ENCODE peak calls at places on chromosomes 16 and 17, in ten cellular contexts. C is activated CD4-positive, alpha-beta T cell treated with anti-CD3 and anti-CD28 coated beads for 1 hour; E is LNCaP clone FGC; Y is activated T-helper 2 cell treated with anti-CD3 and anti-CD28 coated beads, Interferon-gamma antibody, Interleukin-2, Interleukin-4, amounts not matched to agents 10 μg/mL and 5 μg/mL and 100 μg/mL, durations not matched to agents 14 hours and 24 hours and 36 hours; F is posterior cingulate gyrus; P is frontal cortex; T is COR-L47; K is kidney tubule cell; R is CD4-positive, CD25-positive, alpha-beta regulatory T cell; V is central memory CD4-positive, alpha-beta T cell. M is an unnamed sample.

GRCh38 chr17:72412650-72413076 is 291.8 kb downstream of the SOX9 start:
- DNase-seq in C (no peak), P (no peak), R (no peak), K (no peak), E (no peak), T (no peak), V (no peak), F (peak; percentile 33), Y (no peak), M (no peak)

GRCh38 chr17:16338391-16338790 is 14.9 kb downstream of the CENPV start:
- DNase-seq in C (no peak), F (no peak), P (no peak), T (no peak), R (no peak), Y (no peak), E (no peak), V (no peak), K (no peak), M (no peak)

GRCh38 chr17:29123111-29123510 is 57.1 kb downstream of the MYO18A start:
- DNase-seq in C (no peak), T (no peak), V (no peak), R (no peak), P (no peak), E (no peak), Y (no peak), F (no peak), K (no peak), M (no peak)

GRCh38 chr17:74325743-74326379 is at the start of gene KIF19:
- DNase-seq in Y (peak; percentile 51), R (peak; percentile 31), K (no peak), T (no peak), F (peak; percentile 93), V (peak; percentile 45), C (peak; percentile 26), E (no peak), P (peak; percentile 88), M (no peak)

GRCh38 chr16:68445458-68445857 is 2.9 kb downstream of the SMPD3 start:
- DNase-seq in F (peak; percentile 89), K (peak; percentile 47), E (no peak), Y (peak; percentile 53), V (no peak), T (peak; percentile 83), P (no peak), C (no peak), R (no peak), M (peak; percentile 23)

GRCh38 chr17:69551212-69552010 is 136.9 kb downstream of the MAP2K6 start:
- DNase-seq in Y (no peak), F (no peak), E (no peak), R (no peak), T (no peak), C (no peak), P (no peak), K (peak; percentile 64), V (no peak), M (no peak)

GRCh38 chr16:64626771-64627170 is 495.1 kb downstream of the CDH11 start:
- DNase-seq in Y (no peak), F (peak; percentile 70), C (no peak), V (no peak), R (no peak), K (no peak), E (no peak), T (no peak), P (no peak), M (no peak)

GRCh38 chr16:23448392-23448791 is 4.6 kb downstream of the COG7 start:
- DNase-seq in F (no peak), C (no peak), V (no peak), E (no peak), P (no peak), Y (no peak), T (no peak), K (peak; percentile 59), R (no peak), M (no peak)

GRCh38 chr16:57939872-57940224 is 31.1 kb downstream of the CNGB1 start:
- DNase-seq in V (no peak), Y (no peak), P (no peak), E (no peak), C (no peak), K (no peak), F (peak; percentile 77), T (no peak), R (no peak), M (no peak)

GRCh38 chr17:60604686-60605334 is 4.8 kb downstream of the PPM1D start:
- DNase-seq in F (no peak), C (no peak), Y (no peak), K (peak; percentile 94), T (no peak), P (no peak), R (no peak), E (no peak), V (no peak), M (no peak)

GRCh38 chr16:64240586-64240985 is 881.3 kb downstream of the CDH11 start:
- DNase-seq in R (no peak), E (no peak), V (no peak), P (no peak), C (no peak), F (no peak), K (peak; percentile 78), T (no peak), Y (no peak), M (no peak)

GRCh38 chr16:1042776-1043349 is 29.7 kb upstream of the SSTR5 start:
- DNase-seq in Y (no peak), C (no peak), T (peak; percentile 40), V (no peak), K (no peak), R (no peak), E (no peak), F (no peak), P (no peak), M (no peak)

GRCh38 chr16:68463904-68464303 is 15.6 kb upstream of the SMPD3 start:
- DNase-seq in K (no peak), P (no peak), C (no peak), R (no peak), Y (no peak), T (no peak), F (no peak), E (no peak), V (no peak), M (no peak)

GRCh38 chr17:82970818-82971610 is 108.4 kb upstream of the METRNL start:
- DNase-seq in E (no peak), T (no peak), F (no peak), C (peak; percentile 6), V (no peak), K (no peak), Y (no peak), R (no peak), P (no peak), M (no peak)

GRCh38 chr16:10314811-10315210 is 71.0 kb upstream of the ATF7IP2 start:
- DNase-seq in T (no peak), P (no peak), V (peak; percentile 39), Y (no peak), E (no peak), C (no peak), K (peak; percentile 57), F (no peak), R (peak; percentile 49), M (no peak)

GRCh38 chr16:81350306-81350615 is 35.5 kb downstream of the GAN start:
- DNase-seq in E (peak; percentile 54), P (no peak), K (no peak), R (no peak), T (no peak), C (no peak), F (no peak), Y (no peak), V (no peak), M (no peak)

GRCh38 chr17:12545877-12546513 is 119.7 kb upstream of the MYOCD start:
- DNase-seq in K (peak; percentile 67), P (peak; percentile 36), C (no peak), V (no peak), F (peak; percentile 73), Y (no peak), R (no peak), E (no peak), T (no peak), M (peak; percentile 15)

M was measured in GDM1.